ENCODE peak calls at places on chromosomes 13 and 19, in six cellular contexts. Q is activated CD4-positive, CD25-positive, alpha-beta regulatory T cell treated with anti-CD3 and anti-CD28 coated beads, Interleukin-2, amount 50 U/mL, for 16 hours; D is suprapubic skin; F is psoas muscle; R is midbrain; C is stimulated activated CD4-positive, alpha-beta T cell treated with anti-CD3 and anti-CD28 coated beads, Interleukin-4, amount 100 ng/mL, for 48 hours. P is an unnamed sample.

GRCh38 chr13:44432595-44432994 is 59.0 kb downstream of the SERP2 start:
- DNase-seq in D (no peak), R (peak), C (no peak), F (no peak), Q (no peak), P (no peak)

GRCh38 chr19:13959962-13960862 is 7.9 kb downstream of the DCAF15 start:
- DNase-seq in Q (no peak), F (no peak), C (no peak), D (no peak), R (no peak), P (no peak)

GRCh38 chr13:53778937-53779336 is 750.3 kb downstream of the OLFM4 start:
- DNase-seq in F (no peak), R (no peak), D (no peak), Q (no peak), C (no peak), P (no peak)

GRCh38 chr13:98267080-98267912 is 90.2 kb upstream of the RNF113B start:
- DNase-seq in Q (no peak), C (no peak), F (no peak), R (no peak), D (no peak), P (peak)

GRCh38 chr13:59111711-59112110 is 1052.0 kb downstream of the DIAPH3 start:
- DNase-seq in Q (no peak), D (no peak), C (no peak), R (no peak), F (no peak), P (no peak)

GRCh38 chr19:52993342-52994178 is 20.2 kb upstream of the ERVV-1 start:
- DNase-seq in F (peak), D (peak), R (peak), C (peak), Q (peak), P (peak)

GRCh38 chr13:64278493-64278892 is 2862.8 kb upstream of the PCDH20 start:
- DNase-seq in R (no peak), F (no peak), Q (no peak), D (no peak), C (no peak), P (no peak)

GRCh38 chr13:28654276-28654675 is 4.7 kb upstream of the POMP start:
- DNase-seq in C (no peak), Q (no peak), F (no peak), R (no peak), D (no peak), P (no peak)

GRCh38 chr19:39679791-39680168 is 24.1 kb downstream of the LGALS16 start:
- DNase-seq in R (no peak), Q (no peak), C (peak), D (no peak), F (no peak), P (no peak)

GRCh38 chr13:113195360-113195759 is 13.1 kb downstream of the PCID2 start:
- DNase-seq in C (no peak), D (no peak), Q (no peak), R (no peak), F (no peak), P (peak)

GRCh38 chr19:15862444-15862843 is 35.4 kb downstream of the CYP4F2 start:
- DNase-seq in Q (no peak), D (no peak), F (no peak), R (no peak), C (no peak), P (no peak)

GRCh38 chr19:55136399-55137102 is 12.5 kb downstream of the TNNT1 start:
- DNase-seq in R (no peak), Q (no peak), D (no peak), F (no peak), C (no peak), P (no peak)

GRCh38 chr19:10639836-10640235 is 14.3 kb upstream of the ILF3 start:
- DNase-seq in D (no peak), C (no peak), Q (no peak), F (no peak), R (no peak), P (no peak)

GRCh38 chr13:44565881-44566280 is 10.2 kb downstream of the TSC22D1 start:
- DNase-seq in F (no peak), R (no peak), C (no peak), Q (no peak), D (no peak), P (no peak)

GRCh38 chr19:3483226-3483628 is at the start of gene SMIM44:
- DNase-seq in Q (no peak), R (no peak), C (no peak), F (no peak), D (no peak), P (no peak)

GRCh38 chr13:87244256-87244870 is 426.8 kb upstream of the SLITRK5 start:
- DNase-seq in Q (no peak), R (no peak), C (no peak), D (no peak), F (no peak), P (no peak)

GRCh38 chr13:43094901-43095300 is 71.5 kb downstream of the DNAJC15 start:
- DNase-seq in F (no peak), C (no peak), D (no peak), Q (no peak), R (no peak), P (no peak)

GRCh38 chr19:36120092-36120983 is 5.1 kb downstream of the TBCB start:
- DNase-seq in R (no peak), D (no peak), F (no peak), Q (no peak), C (no peak), P (no peak)

GRCh38 chr19:38538386-38538785 is 79.4 kb downstream of the MAP4K1 start:
- DNase-seq in D (no peak), R (peak), Q (no peak), F (no peak), C (no peak), P (no peak)

GRCh38 chr13:43934273-43934672 is 54.6 kb downstream of the LACC1 start:
- DNase-seq in C (no peak), Q (no peak), D (no peak), F (no peak), R (no peak), P (no peak)

GRCh38 chr19:2923510-2923909 is 21.3 kb downstream of the ZNF77 start:
- DNase-seq in F (no peak), D (no peak), Q (no peak), C (no peak), R (no peak), P (no peak)

GRCh38 chr13:113860051-113860471 is 3.8 kb downstream of the GAS6 start:
- DNase-seq in C (no peak), R (no peak), F (no peak), D (no peak), Q (no peak), P (no peak)

GRCh38 chr13:99749627-99750026 is 221.9 kb downstream of the ZIC5 start:
- DNase-seq in F (no peak), D (no peak), Q (no peak), R (peak), C (no peak), P (no peak)

GRCh38 chr19:19552811-19553210 is 14.7 kb downstream of the CILP2 start:
- DNase-seq in F (no peak), Q (no peak), D (no peak), C (no peak), R (no peak), P (peak)

GRCh38 chr19:44810555-44811447 is 1.9 kb downstream of the BCAM start:
- DNase-seq in F (no peak), D (no peak), R (no peak), Q (no peak), C (no peak), P (no peak)

GRCh38 chr13:20945952-20946383 is 43.4 kb upstream of the XPO4 start:
- DNase-seq in R (no peak), Q (no peak), D (no peak), C (no peak), F (peak), P (no peak)

GRCh38 chr19:1144741-1145140 is 29.3 kb downstream of the SBNO2 start:
- DNase-seq in Q (no peak), D (no peak), C (no peak), F (no peak), R (no peak), P (no peak)